ENCODE peak calls at places on chromosomes 1 and 21, in seven cellular contexts. B is uterus, N is HCT116, T is H1, X is ovary, L is spleen, F is IMR-90. Q is an unnamed sample.

GRCh38 chr1:212827377-212827776 is 20.1 kb downstream of the SPATA45 start:
- DNase-seq in B (no peak), N (no peak), T (no peak), X (no peak), L (no peak), F (no peak), Q (no peak)

GRCh38 chr21:14306143-14306907 is 76.6 kb downstream of the HSPA13 start:
- DNase-seq in B (no peak), N (no peak), T (no peak), X (no peak), L (no peak), F (peak; percentile 3), Q (no peak)

GRCh38 chr21:14058566-14058965 is 152.2 kb downstream of the LIPI start:
- DNase-seq in B (no peak), N (no peak), T (no peak), X (no peak), L (no peak), F (no peak), Q (no peak)

GRCh38 chr1:41609166-41609883 is 124.8 kb upstream of the EDN2 start:
- DNase-seq in B (no peak), N (no peak), T (no peak), X (no peak), L (no peak), F (no peak), Q (no peak)

GRCh38 chr1:206694551-206695124 is 9.9 kb downstream of the MAPKAPK2 start:
- DNase-seq in B (no peak), N (no peak), T (no peak), X (no peak), L (no peak), F (no peak), Q (no peak)

GRCh38 chr1:97006044-97006676 is 284.6 kb downstream of the PTBP2 start:
- DNase-seq in B (no peak), N (no peak), T (no peak), X (no peak), L (no peak), F (peak; percentile 84), Q (no peak)

GRCh38 chr1:67825596-67825995 is 7.7 kb downstream of the GNG12 start:
- DNase-seq in B (no peak), N (no peak), T (no peak), X (no peak), L (no peak), F (no peak), Q (no peak)

GRCh38 chr1:243708210-243708609 is 141.8 kb downstream of the AKT3 start:
- DNase-seq in B (no peak), N (no peak), T (no peak), X (no peak), L (no peak), F (no peak), Q (no peak)

GRCh38 chr21:15732290-15732995 is 2.7 kb downstream of the USP25 start:
- DNase-seq in B (no peak), N (no peak), T (no peak), X (no peak), L (no peak), F (peak; percentile 51), Q (peak; percentile 25)

GRCh38 chr1:246771366-246771765 is 47.2 kb downstream of the SCCPDH start:
- DNase-seq in B (no peak), N (no peak), T (no peak), X (no peak), L (no peak), F (no peak), Q (no peak)

GRCh38 chr21:45993210-45994085 is 11.9 kb downstream of the COL6A1 start:
- DNase-seq in B (peak; percentile 44), N (no peak), T (no peak), X (peak; percentile 25), L (peak; percentile 66), F (no peak), Q (no peak)

GRCh38 chr1:145877923-145878486 is 7.7 kb downstream of the ANKRD35 start:
- DNase-seq in B (no peak), N (no peak), T (no peak), X (no peak), L (no peak), F (no peak), Q (no peak)

GRCh38 chr1:24970399-24970753 is 40.3 kb upstream of the RUNX3 start:
- DNase-seq in B (no peak), N (no peak), T (no peak), X (no peak), L (peak; percentile 54), F (peak; percentile 75), Q (peak; percentile 35)

GRCh38 chr1:182974792-182975191 is 21.8 kb upstream of the SHCBP1L start:
- DNase-seq in B (no peak), N (no peak), T (no peak), X (no peak), L (no peak), F (no peak), Q (no peak)

GRCh38 chr21:40383951-40384350 is 463.0 kb downstream of the DSCAM start:
- DNase-seq in B (no peak), N (no peak), T (no peak), X (no peak), L (no peak), F (no peak), Q (no peak)

GRCh38 chr1:222334026-222334680 is 213.8 kb downstream of the HHIPL2 start:
- DNase-seq in B (no peak), N (no peak), T (no peak), X (no peak), L (no peak), F (peak; percentile 85), Q (peak; percentile 19)

GRCh38 chr1:239884776-239885175 is 206.9 kb upstream of the FMN2 start:
- DNase-seq in B (peak; percentile 29), N (no peak), T (no peak), X (peak; percentile 81), L (no peak), F (no peak), Q (no peak)

GRCh38 chr1:201370500-201370899 is 7.0 kb downstream of the TNNT2 start:
- DNase-seq in B (no peak), N (no peak), T (no peak), X (no peak), L (no peak), F (no peak), Q (no peak)

GRCh38 chr21:32312321-32312720 is 13.7 kb downstream of the MRAP start:
- DNase-seq in B (no peak), N (no peak), T (peak; percentile 34), X (no peak), L (no peak), F (no peak), Q (no peak)

DNA sequence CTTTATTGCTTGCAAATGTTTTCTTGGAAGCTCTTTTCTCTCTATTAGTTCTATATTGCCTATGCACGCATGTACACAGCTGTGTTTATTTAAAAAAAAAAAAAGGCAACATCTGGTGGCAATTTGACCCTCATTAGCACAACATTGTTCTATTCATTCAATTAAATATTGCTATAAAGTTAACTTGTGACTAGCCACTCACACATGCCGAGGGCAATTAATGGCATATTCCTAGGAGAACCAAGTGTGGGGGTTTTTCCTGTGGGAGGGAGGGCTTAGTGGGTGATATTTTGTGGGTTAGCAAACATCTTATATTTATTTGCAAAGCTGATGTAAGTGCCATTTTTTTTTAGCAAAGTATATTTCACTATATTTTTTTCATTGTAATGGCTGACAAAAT is 77.2 kb upstream of the L1TD1 start:
- DNase-seq in B (no peak), N (no peak), T (no peak), X (no peak), L (no peak), F (no peak), Q (no peak)
- TF ChIP-seq POLR2A in B (no peak), N (no peak), T (no peak), X (no peak), L (no peak), F (no peak), Q (no peak)

GRCh38 chr1:161046574-161047167 is 894 bp upstream of the USF1 start:
- DNase-seq in B (no peak), N (no peak), T (no peak), X (no peak), L (no peak), F (no peak), Q (no peak)

GRCh38 chr1:161051219-161051618 is 5.4 kb upstream of the USF1 start:
- DNase-seq in B (no peak), N (no peak), T (no peak), X (no peak), L (no peak), F (no peak), Q (no peak)

GRCh38 chr1:161047436-161048420 is 2.0 kb upstream of the USF1 start:
- DNase-seq in B (no peak), N (no peak), T (no peak), X (no peak), L (no peak), F (no peak), Q (no peak)

GRCh38 chr1:161045749-161046573 is at the start of gene USF1:
- DNase-seq in B (peak; percentile 95), N (peak; percentile 90), T (peak; percentile 93), X (peak; percentile 92), L (peak; percentile 96), F (peak; percentile 95), Q (peak; percentile 77)

GRCh38 chr1:161048949-161049722 is 3.4 kb upstream of the USF1 start:
- DNase-seq in B (no peak), N (no peak), T (no peak), X (no peak), L (no peak), F (no peak), Q (no peak)
- TF ChIP-seq POLR2A in B (no peak), N (no peak), T (no peak), X (no peak), L (no peak), F (no peak), Q (no peak)

DNA sequence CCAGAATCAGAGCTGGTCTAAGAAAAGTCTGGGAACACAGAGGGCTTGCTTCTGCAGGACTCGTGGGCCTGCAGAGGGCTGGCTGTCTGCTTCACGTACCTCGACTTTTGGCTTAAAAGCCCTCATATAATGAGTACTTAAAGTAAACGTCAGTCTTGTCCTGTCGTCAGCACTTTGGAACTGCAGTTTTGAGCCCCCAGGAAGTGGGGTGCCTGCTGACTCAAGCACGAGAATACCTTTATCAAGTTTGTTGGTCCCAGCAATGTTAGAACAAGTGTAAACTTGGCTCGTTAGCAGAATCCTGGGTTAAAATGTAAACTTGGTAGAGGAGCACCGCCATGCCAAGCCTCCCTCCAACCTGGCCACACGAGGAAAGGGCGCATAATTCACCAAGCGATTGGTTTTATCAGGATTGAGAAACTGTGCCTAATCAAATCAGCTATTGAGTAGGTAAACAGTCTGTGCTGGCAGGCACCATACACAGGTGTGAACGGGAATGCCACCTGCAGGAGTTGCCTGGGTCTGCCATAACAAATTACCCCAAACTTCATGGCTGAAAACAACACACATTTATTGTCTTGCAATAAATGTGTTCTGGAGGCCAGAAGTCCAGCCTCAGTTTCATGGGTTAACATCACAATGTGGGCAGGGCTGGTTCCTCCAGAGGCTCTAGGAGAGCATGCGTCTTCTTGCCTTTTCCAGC is 45.0 kb upstream of the FHAD1 start:
- DNase-seq in B (no peak), N (no peak), T (no peak), X (no peak), L (no peak), F (no peak), Q (no peak)
- TF ChIP-seq POLR2A in B (no peak), N (no peak), T (no peak), X (no peak), L (no peak), F (no peak), Q (no peak)

DNA sequence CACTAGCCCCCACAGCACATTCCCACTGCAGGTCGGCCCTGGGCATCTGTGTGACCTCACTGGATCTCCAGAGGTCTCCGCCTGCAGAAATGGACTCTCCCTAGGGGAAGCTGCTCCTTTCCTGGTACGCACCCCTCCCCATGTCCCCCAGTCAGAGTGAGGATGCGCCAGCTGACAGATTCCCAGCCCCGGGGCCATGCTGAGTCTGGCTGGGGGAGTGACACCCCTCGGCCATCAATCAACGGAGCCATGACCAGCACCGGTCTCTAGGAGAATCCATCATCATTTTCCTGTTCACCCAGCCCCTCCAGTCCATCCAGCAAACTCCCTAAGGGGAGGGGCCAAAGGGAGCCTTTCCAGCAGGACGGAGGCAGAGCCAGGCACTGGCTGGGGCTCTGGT is 68.7 kb upstream of the PAX7 start:
- DNase-seq in B (no peak), N (no peak), T (no peak), X (no peak), L (no peak), F (no peak), Q (no peak)
- TF ChIP-seq POLR2A in B (no peak), N (no peak), T (no peak), X (no peak), L (no peak), F (no peak), Q (no peak)

Q was measured in H54.